ENCODE peak calls at places on chromosomes 3 and 15, in ten cellular contexts. One of them, this sample, is unnamed.

GRCh38 chr15:40511093-40511471 is 40.3 kb downstream of the CHST14 start:
- DNase-seq in kidney: no peak
- DNase-seq in fibroblast of pulmonary artery: no peak
- DNase-seq in stomach: no peak
- DNase-seq in tibial nerve: no peak
- DNase-seq in ovary: peak
- DNase-seq in heart right ventricle: no peak
- DNase-seq in choroid plexus epithelial cell: no peak
- DNase-seq in CD8-positive, alpha-beta T cell: peak
- DNase-seq in Panc1: no peak
- DNase-seq in this sample: no peak

GRCh38 chr15:67501836-67502461 is 19.0 kb upstream of the C15orf61 start:
- DNase-seq in fibroblast of pulmonary artery: no peak
- DNase-seq in CD8-positive, alpha-beta T cell: no peak
- DNase-seq in ovary: no peak
- DNase-seq in kidney: no peak
- DNase-seq in Panc1: no peak
- DNase-seq in choroid plexus epithelial cell: no peak
- DNase-seq in tibial nerve: no peak
- DNase-seq in stomach: no peak
- DNase-seq in heart right ventricle: no peak
- DNase-seq in this sample: no peak

GRCh38 chr3:65006300-65006739 is 318.5 kb upstream of the ADAMTS9 start:
- DNase-seq in fibroblast of pulmonary artery: peak
- DNase-seq in ovary: no peak
- DNase-seq in kidney: no peak
- DNase-seq in CD8-positive, alpha-beta T cell: no peak
- DNase-seq in Panc1: no peak
- DNase-seq in stomach: no peak
- DNase-seq in choroid plexus epithelial cell: peak
- DNase-seq in tibial nerve: no peak
- DNase-seq in heart right ventricle: no peak
- DNase-seq in this sample: peak

GRCh38 chr15:94370197-94370987 is 139.0 kb downstream of the MCTP2 start:
- DNase-seq in tibial nerve: no peak
- DNase-seq in stomach: no peak
- DNase-seq in fibroblast of pulmonary artery: no peak
- DNase-seq in heart right ventricle: no peak
- DNase-seq in kidney: no peak
- DNase-seq in choroid plexus epithelial cell: no peak
- DNase-seq in ovary: no peak
- DNase-seq in Panc1: no peak
- DNase-seq in CD8-positive, alpha-beta T cell: no peak
- DNase-seq in this sample: no peak

GRCh38 chr3:107644631-107645030 is 121.9 kb downstream of the BBX start:
- DNase-seq in choroid plexus epithelial cell: no peak
- DNase-seq in stomach: no peak
- DNase-seq in fibroblast of pulmonary artery: no peak
- DNase-seq in tibial nerve: no peak
- DNase-seq in CD8-positive, alpha-beta T cell: no peak
- DNase-seq in heart right ventricle: no peak
- DNase-seq in kidney: no peak
- DNase-seq in ovary: no peak
- DNase-seq in Panc1: no peak
- DNase-seq in this sample: peak

GRCh38 chr3:169526246-169526645 is 137.3 kb downstream of the MECOM start:
- DNase-seq in Panc1: no peak
- DNase-seq in stomach: no peak
- DNase-seq in CD8-positive, alpha-beta T cell: no peak
- DNase-seq in ovary: no peak
- DNase-seq in tibial nerve: no peak
- DNase-seq in choroid plexus epithelial cell: no peak
- DNase-seq in kidney: no peak
- DNase-seq in heart right ventricle: no peak
- DNase-seq in fibroblast of pulmonary artery: no peak
- DNase-seq in this sample: peak

GRCh38 chr3:24135280-24135679 is 190.2 kb downstream of the NR1D2 start:
- DNase-seq in tibial nerve: no peak
- DNase-seq in CD8-positive, alpha-beta T cell: no peak
- DNase-seq in Panc1: no peak
- DNase-seq in kidney: no peak
- DNase-seq in heart right ventricle: no peak
- DNase-seq in ovary: no peak
- DNase-seq in choroid plexus epithelial cell: no peak
- DNase-seq in fibroblast of pulmonary artery: peak
- DNase-seq in stomach: no peak
- DNase-seq in this sample: no peak

GRCh38 chr3:57118279-57118678 is 46.9 kb downstream of the IL17RD start:
- DNase-seq in choroid plexus epithelial cell: no peak
- DNase-seq in stomach: no peak
- DNase-seq in CD8-positive, alpha-beta T cell: no peak
- DNase-seq in heart right ventricle: no peak
- DNase-seq in fibroblast of pulmonary artery: no peak
- DNase-seq in tibial nerve: no peak
- DNase-seq in ovary: no peak
- DNase-seq in kidney: no peak
- DNase-seq in Panc1: no peak
- DNase-seq in this sample: peak

GRCh38 chr3:156533205-156533604 is 21.7 kb downstream of the SSR3 start:
- DNase-seq in fibroblast of pulmonary artery: no peak
- DNase-seq in heart right ventricle: no peak
- DNase-seq in choroid plexus epithelial cell: peak
- DNase-seq in ovary: no peak
- DNase-seq in kidney: no peak
- DNase-seq in CD8-positive, alpha-beta T cell: no peak
- DNase-seq in Panc1: no peak
- DNase-seq in tibial nerve: no peak
- DNase-seq in stomach: no peak
- DNase-seq in this sample: no peak
- H3K4me3 ChIP-seq in fibroblast of pulmonary artery: no peak
- H3K4me3 ChIP-seq in heart right ventricle: no peak
- H3K4me3 ChIP-seq in choroid plexus epithelial cell: no peak
- H3K4me3 ChIP-seq in ovary: no peak
- H3K4me3 ChIP-seq in kidney: no peak
- H3K4me3 ChIP-seq in CD8-positive, alpha-beta T cell: no peak
- H3K4me3 ChIP-seq in Panc1: no peak
- H3K4me3 ChIP-seq in tibial nerve: no peak
- H3K4me3 ChIP-seq in stomach: no peak
- H3K4me3 ChIP-seq in this sample: no peak

GRCh38 chr3:13017361-13018038 is 55.7 kb downstream of the IQSEC1 start:
- DNase-seq in choroid plexus epithelial cell: no peak
- DNase-seq in Panc1: no peak
- DNase-seq in CD8-positive, alpha-beta T cell: no peak
- DNase-seq in kidney: no peak
- DNase-seq in stomach: no peak
- DNase-seq in fibroblast of pulmonary artery: no peak
- DNase-seq in heart right ventricle: no peak
- DNase-seq in ovary: no peak
- DNase-seq in tibial nerve: no peak
- DNase-seq in this sample: no peak

GRCh38 chr3:13016083-13016725 is 57.0 kb downstream of the IQSEC1 start:
- DNase-seq in ovary: no peak
- DNase-seq in tibial nerve: peak
- DNase-seq in kidney: peak
- DNase-seq in fibroblast of pulmonary artery: no peak
- DNase-seq in heart right ventricle: peak
- DNase-seq in choroid plexus epithelial cell: no peak
- DNase-seq in stomach: peak
- DNase-seq in Panc1: no peak
- DNase-seq in CD8-positive, alpha-beta T cell: peak
- DNase-seq in this sample: no peak

GRCh38 chr3:13018039-13018431 is 55.2 kb downstream of the IQSEC1 start:
- DNase-seq in kidney: peak
- DNase-seq in choroid plexus epithelial cell: no peak
- DNase-seq in tibial nerve: no peak
- DNase-seq in stomach: no peak
- DNase-seq in ovary: no peak
- DNase-seq in Panc1: no peak
- DNase-seq in heart right ventricle: no peak
- DNase-seq in fibroblast of pulmonary artery: no peak
- DNase-seq in CD8-positive, alpha-beta T cell: no peak
- DNase-seq in this sample: no peak

GRCh38 chr3:13015286-13016082 is 57.7 kb downstream of the IQSEC1 start:
- DNase-seq in kidney: peak
- DNase-seq in stomach: peak
- DNase-seq in tibial nerve: no peak
- DNase-seq in CD8-positive, alpha-beta T cell: peak
- DNase-seq in fibroblast of pulmonary artery: no peak
- DNase-seq in Panc1: no peak
- DNase-seq in heart right ventricle: peak
- DNase-seq in choroid plexus epithelial cell: no peak
- DNase-seq in ovary: no peak
- DNase-seq in this sample: no peak

DNA sequence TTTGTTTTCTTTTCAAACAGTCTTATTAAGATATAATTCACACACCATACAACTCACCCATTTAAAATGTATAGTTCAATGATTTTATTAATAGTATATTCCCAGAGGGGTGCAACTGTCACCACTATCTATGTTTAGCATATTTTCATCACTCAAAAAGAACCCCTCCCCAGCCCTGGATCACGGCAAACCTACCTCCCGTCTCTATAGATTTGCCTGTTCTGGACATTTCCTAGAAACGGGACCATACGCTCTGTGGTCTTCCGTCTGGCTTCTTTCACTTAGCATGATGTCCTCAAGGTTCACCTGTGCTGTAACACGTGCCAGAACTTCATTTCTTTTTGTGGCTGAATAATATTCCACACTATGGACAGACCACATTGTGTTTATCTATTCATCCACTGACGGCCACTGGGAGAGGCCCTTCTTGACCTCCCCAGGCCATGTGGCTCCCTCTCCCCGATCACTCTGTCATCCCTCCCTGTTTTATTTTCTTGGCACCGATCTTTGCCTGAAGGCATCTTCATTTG is 56.4 kb downstream of the IQSEC1 start:
- DNase-seq in stomach: no peak
- DNase-seq in tibial nerve: no peak
- DNase-seq in choroid plexus epithelial cell: no peak
- DNase-seq in CD8-positive, alpha-beta T cell: no peak
- DNase-seq in Panc1: no peak
- DNase-seq in ovary: no peak
- DNase-seq in heart right ventricle: no peak
- DNase-seq in fibroblast of pulmonary artery: no peak
- DNase-seq in kidney: no peak
- DNase-seq in this sample: no peak
- TF ChIP-seq CTCF in stomach: no peak
- TF ChIP-seq CTCF in tibial nerve: no peak
- TF ChIP-seq CTCF in choroid plexus epithelial cell: no peak
- TF ChIP-seq CTCF in CD8-positive, alpha-beta T cell: no peak
- TF ChIP-seq CTCF in Panc1: no peak
- TF ChIP-seq CTCF in ovary: no peak
- TF ChIP-seq CTCF in heart right ventricle: no peak
- TF ChIP-seq CTCF in fibroblast of pulmonary artery: no peak
- TF ChIP-seq CTCF in kidney: no peak
- TF ChIP-seq CTCF in this sample: no peak

DNA sequence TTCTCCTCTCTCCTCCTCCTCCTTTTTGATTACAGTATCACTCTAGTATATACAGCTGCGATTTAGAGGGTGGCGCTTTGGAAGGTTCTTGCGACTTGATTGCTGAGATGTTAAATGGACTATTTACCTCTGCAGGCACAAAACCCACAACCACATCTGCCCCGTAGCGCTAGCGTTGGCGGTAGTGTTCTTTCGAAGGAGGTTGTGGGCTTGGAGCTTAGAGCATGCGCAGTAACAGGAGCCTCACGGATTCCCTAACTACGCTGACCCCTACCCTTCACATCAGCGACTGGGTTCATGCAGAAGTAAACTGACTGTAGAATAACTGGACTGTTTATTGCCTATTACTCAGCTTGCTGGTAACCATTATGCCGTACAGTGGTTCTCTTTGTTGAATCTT is 58.0 kb downstream of the CGGBP1 start:
- DNase-seq in heart right ventricle: no peak
- DNase-seq in CD8-positive, alpha-beta T cell: no peak
- DNase-seq in stomach: no peak
- DNase-seq in fibroblast of pulmonary artery: peak
- DNase-seq in choroid plexus epithelial cell: peak
- DNase-seq in kidney: no peak
- DNase-seq in Panc1: no peak
- DNase-seq in tibial nerve: no peak
- DNase-seq in ovary: no peak
- DNase-seq in this sample: peak
- H3K4me3 ChIP-seq in heart right ventricle: peak
- H3K4me3 ChIP-seq in CD8-positive, alpha-beta T cell: no peak
- H3K4me3 ChIP-seq in stomach: peak
- H3K4me3 ChIP-seq in fibroblast of pulmonary artery: peak
- H3K4me3 ChIP-seq in choroid plexus epithelial cell: peak
- H3K4me3 ChIP-seq in kidney: no peak
- H3K4me3 ChIP-seq in Panc1: peak
- H3K4me3 ChIP-seq in tibial nerve: no peak
- H3K4me3 ChIP-seq in ovary: no peak
- H3K4me3 ChIP-seq in this sample: peak

GRCh38 chr15:32036972-32037371 is 6.7 kb downstream of the CHRNA7 start:
- DNase-seq in kidney: no peak
- DNase-seq in CD8-positive, alpha-beta T cell: no peak
- DNase-seq in heart right ventricle: no peak
- DNase-seq in Panc1: no peak
- DNase-seq in choroid plexus epithelial cell: no peak
- DNase-seq in fibroblast of pulmonary artery: no peak
- DNase-seq in ovary: no peak
- DNase-seq in tibial nerve: no peak
- DNase-seq in stomach: no peak
- DNase-seq in this sample: no peak

GRCh38 chr15:32041294-32041693 is 11.0 kb downstream of the CHRNA7 start:
- DNase-seq in choroid plexus epithelial cell: no peak
- DNase-seq in Panc1: no peak
- DNase-seq in CD8-positive, alpha-beta T cell: no peak
- DNase-seq in ovary: no peak
- DNase-seq in fibroblast of pulmonary artery: no peak
- DNase-seq in kidney: no peak
- DNase-seq in heart right ventricle: no peak
- DNase-seq in tibial nerve: no peak
- DNase-seq in stomach: no peak
- DNase-seq in this sample: no peak

DNA sequence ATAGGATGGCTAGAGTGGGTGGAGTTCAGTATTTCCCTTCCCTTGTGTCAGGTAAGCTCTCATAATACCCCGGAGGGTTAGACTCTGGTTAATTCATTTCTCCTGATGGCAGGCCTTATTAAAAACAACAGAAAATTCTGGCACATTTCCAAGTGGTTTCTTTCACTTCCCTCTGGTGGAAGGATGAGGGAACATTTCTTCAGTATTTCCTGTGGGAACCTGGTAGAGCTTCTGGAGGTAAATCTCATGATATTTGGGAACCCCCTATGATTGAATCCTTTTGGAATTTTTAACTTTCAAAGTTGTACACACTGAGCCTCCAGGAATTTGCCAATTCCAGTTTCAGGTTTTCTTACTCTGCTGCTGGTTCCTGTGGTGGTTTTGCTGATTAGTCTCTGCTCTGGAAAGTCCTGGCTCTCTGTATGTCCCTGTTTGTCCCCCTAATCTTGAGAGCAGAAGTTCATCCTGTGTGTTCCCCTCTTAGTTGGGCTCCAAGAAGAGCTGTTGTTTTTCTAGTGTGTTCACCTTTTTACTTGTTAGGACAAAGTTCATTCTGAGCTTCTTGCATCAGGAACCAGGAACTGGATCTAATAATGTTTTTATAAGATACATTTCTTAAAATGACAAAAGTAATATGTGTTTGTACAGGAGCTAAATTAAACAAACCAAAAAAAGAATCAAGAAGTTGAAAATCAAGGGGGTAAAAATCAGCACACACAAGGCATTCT is 12.1 kb downstream of the CHRNA7 start:
- DNase-seq in heart right ventricle: no peak
- DNase-seq in CD8-positive, alpha-beta T cell: no peak
- DNase-seq in fibroblast of pulmonary artery: no peak
- DNase-seq in ovary: no peak
- DNase-seq in choroid plexus epithelial cell: peak
- DNase-seq in tibial nerve: no peak
- DNase-seq in stomach: no peak
- DNase-seq in Panc1: no peak
- DNase-seq in kidney: no peak
- DNase-seq in this sample: no peak
- TF ChIP-seq CTCF in heart right ventricle: no peak
- TF ChIP-seq CTCF in CD8-positive, alpha-beta T cell: no peak
- TF ChIP-seq CTCF in fibroblast of pulmonary artery: no peak
- TF ChIP-seq CTCF in ovary: no peak
- TF ChIP-seq CTCF in choroid plexus epithelial cell: no peak
- TF ChIP-seq CTCF in tibial nerve: no peak
- TF ChIP-seq CTCF in stomach: peak
- TF ChIP-seq CTCF in Panc1: no peak
- TF ChIP-seq CTCF in kidney: no peak
- TF ChIP-seq CTCF in this sample: no peak